ENCODE peak calls at places on chromosomes 11 and 22, in ten cellular contexts. X is psoas muscle, F is heart right ventricle, L is A549, O is endothelial cell, W is uterus, S is AG10803, C is fibroblast of mammary gland, G is GM06990, R is ovary. J is an unnamed sample.

GRCh38 chr22:31628969-31629723 is 32.9 kb downstream of the PISD start:
- DNase-seq in X (no peak), F (no peak), L (no peak), O (no peak), W (no peak), S (no peak), C (no peak), G (no peak), R (no peak), J (no peak)

GRCh38 chr11:17649696-17650600 is 69.4 kb upstream of the MYOD1 start:
- DNase-seq in X (no peak), F (no peak), L (no peak), O (no peak), W (no peak), S (peak; percentile 13), C (peak; percentile 6), G (no peak), R (no peak), J (peak; percentile 12)

GRCh38 chr22:22558972-22559603 is at the start of gene PRAME:
- DNase-seq in X (peak; percentile 64), F (no peak), L (peak; percentile 71), O (peak; percentile 56), W (no peak), S (peak; percentile 12), C (peak; percentile 55), G (peak; percentile 63), R (peak; percentile 38), J (peak; percentile 81)

GRCh38 chr11:67510023-67510345 is 2.0 kb upstream of the CDK2AP2 start:
- DNase-seq in X (no peak), F (no peak), L (no peak), O (no peak), W (no peak), S (no peak), C (no peak), G (no peak), R (no peak), J (no peak)

GRCh38 chr11:90113541-90113940 is 20.9 kb upstream of the NAALAD2 start:
- DNase-seq in X (no peak), F (no peak), L (no peak), O (no peak), W (no peak), S (peak; percentile 0), C (peak; percentile 4), G (no peak), R (no peak), J (no peak)

GRCh38 chr11:64448599-64449380 is 89.8 kb downstream of the RPS6KA4 start:
- DNase-seq in X (peak; percentile 91), F (peak; percentile 78), L (peak; percentile 87), O (peak; percentile 92), W (peak; percentile 77), S (peak; percentile 49), C (peak; percentile 53), G (peak; percentile 62), R (peak; percentile 58), J (peak; percentile 80)

GRCh38 chr11:113675565-113675964 is 30.5 kb downstream of the TMPRSS5 start:
- DNase-seq in X (no peak), F (no peak), L (no peak), O (no peak), W (no peak), S (no peak), C (peak; percentile 44), G (no peak), R (no peak), J (no peak)

GRCh38 chr22:22703715-22704114 is 59.3 kb downstream of the GGTLC2 start:
- DNase-seq in X (no peak), F (no peak), L (peak; percentile 18), O (no peak), W (no peak), S (peak; percentile 24), C (peak; percentile 96), G (no peak), R (no peak), J (no peak)

GRCh38 chr11:45929486-45930030 is 7.1 kb downstream of the LARGE2 start:
- DNase-seq in X (no peak), F (no peak), L (no peak), O (no peak), W (no peak), S (no peak), C (no peak), G (peak; percentile 46), R (no peak), J (no peak)

GRCh38 chr11:74746868-74747267 is 1.8 kb upstream of the RNF169 start:
- DNase-seq in X (no peak), F (no peak), L (no peak), O (no peak), W (no peak), S (no peak), C (no peak), G (no peak), R (no peak), J (no peak)

GRCh38 chr11:132139181-132139580 is 768.8 kb downstream of the NTM start:
- DNase-seq in X (no peak), F (no peak), L (no peak), O (no peak), W (no peak), S (no peak), C (no peak), G (no peak), R (no peak), J (no peak)

GRCh38 chr11:19259487-19260345 is 19.0 kb upstream of the E2F8 start:
- DNase-seq in X (peak; percentile 80), F (peak; percentile 57), L (peak; percentile 40), O (peak; percentile 75), W (peak; percentile 44), S (peak; percentile 57), C (peak; percentile 63), G (peak; percentile 24), R (no peak), J (peak; percentile 68)
- TF ChIP-seq CTCF in X (peak; percentile 94), F (peak; percentile 82), L (peak; percentile 89), O (peak; percentile 93), W (peak; percentile 74), S (peak; percentile 98), C (peak; percentile 98), G (peak; percentile 95), R (peak; percentile 49), J (peak; percentile 91)

DNA sequence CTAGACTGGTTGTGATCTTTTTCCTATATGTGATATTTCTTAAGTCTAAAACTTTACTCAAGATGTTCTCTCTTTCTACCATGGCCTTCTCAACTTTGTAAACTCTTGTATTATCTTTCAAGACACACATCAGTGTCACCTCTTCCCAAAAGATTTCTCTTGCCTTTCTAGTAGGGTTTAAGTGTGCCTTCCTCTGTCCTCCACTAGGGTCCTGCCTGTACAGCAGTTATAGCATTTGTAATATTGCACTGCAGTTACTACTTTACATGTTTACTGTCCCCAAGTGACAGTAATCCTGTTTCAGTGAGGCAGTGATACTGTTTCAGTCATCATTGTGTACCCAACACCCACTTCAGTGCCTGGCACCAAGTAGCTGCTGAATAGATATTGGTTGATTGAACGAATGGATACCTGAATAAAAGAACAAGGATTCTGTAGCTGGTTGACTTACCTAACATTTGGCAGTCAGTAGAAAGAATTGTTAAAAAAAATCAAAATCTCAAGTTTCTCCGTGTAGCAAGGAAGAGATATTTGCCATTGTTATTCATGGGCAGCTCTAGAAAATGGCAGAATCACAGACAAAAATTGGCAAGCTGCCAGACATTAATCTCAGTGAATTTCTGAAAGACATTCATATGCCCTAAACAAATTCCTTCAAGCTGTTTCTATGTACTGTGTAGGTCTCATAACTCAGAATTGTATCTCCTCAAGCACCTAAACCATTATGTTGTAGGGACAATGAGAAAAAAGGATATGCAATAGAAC is 79.4 kb downstream of the RBMXL2 start:
- DNase-seq in X (no peak), F (no peak), L (no peak), O (no peak), W (no peak), S (no peak), C (no peak), G (no peak), R (no peak), J (no peak)
- TF ChIP-seq CTCF in X (no peak), F (no peak), L (no peak), O (peak; percentile 16), W (no peak), S (no peak), C (no peak), G (no peak), R (no peak), J (no peak)

GRCh38 chr11:62496676-62497075 is 49.9 kb downstream of the AHNAK start:
- DNase-seq in X (no peak), F (no peak), L (no peak), O (no peak), W (no peak), S (no peak), C (no peak), G (no peak), R (no peak), J (no peak)

GRCh38 chr11:62500066-62501035 is 46.3 kb downstream of the AHNAK start:
- DNase-seq in X (no peak), F (no peak), L (no peak), O (no peak), W (no peak), S (no peak), C (no peak), G (no peak), R (no peak), J (no peak)

GRCh38 chr11:62494246-62494645 is 52.4 kb downstream of the AHNAK start:
- DNase-seq in X (no peak), F (no peak), L (no peak), O (no peak), W (no peak), S (peak; percentile 81), C (no peak), G (no peak), R (no peak), J (no peak)

GRCh38 chr11:62498492-62499286 is 47.9 kb downstream of the AHNAK start:
- DNase-seq in X (no peak), F (no peak), L (no peak), O (no peak), W (no peak), S (no peak), C (no peak), G (no peak), R (no peak), J (no peak)

GRCh38 chr11:62497132-62497915 is 49.3 kb downstream of the AHNAK start:
- DNase-seq in X (no peak), F (no peak), L (peak; percentile 75), O (no peak), W (no peak), S (peak; percentile 68), C (peak; percentile 72), G (no peak), R (no peak), J (no peak)
- TF ChIP-seq CTCF in X (peak; percentile 57), F (no peak), L (peak; percentile 71), O (peak; percentile 23), W (peak; percentile 5), S (peak; percentile 28), C (peak; percentile 36), G (peak; percentile 19), R (no peak), J (peak; percentile 32)

DNA sequence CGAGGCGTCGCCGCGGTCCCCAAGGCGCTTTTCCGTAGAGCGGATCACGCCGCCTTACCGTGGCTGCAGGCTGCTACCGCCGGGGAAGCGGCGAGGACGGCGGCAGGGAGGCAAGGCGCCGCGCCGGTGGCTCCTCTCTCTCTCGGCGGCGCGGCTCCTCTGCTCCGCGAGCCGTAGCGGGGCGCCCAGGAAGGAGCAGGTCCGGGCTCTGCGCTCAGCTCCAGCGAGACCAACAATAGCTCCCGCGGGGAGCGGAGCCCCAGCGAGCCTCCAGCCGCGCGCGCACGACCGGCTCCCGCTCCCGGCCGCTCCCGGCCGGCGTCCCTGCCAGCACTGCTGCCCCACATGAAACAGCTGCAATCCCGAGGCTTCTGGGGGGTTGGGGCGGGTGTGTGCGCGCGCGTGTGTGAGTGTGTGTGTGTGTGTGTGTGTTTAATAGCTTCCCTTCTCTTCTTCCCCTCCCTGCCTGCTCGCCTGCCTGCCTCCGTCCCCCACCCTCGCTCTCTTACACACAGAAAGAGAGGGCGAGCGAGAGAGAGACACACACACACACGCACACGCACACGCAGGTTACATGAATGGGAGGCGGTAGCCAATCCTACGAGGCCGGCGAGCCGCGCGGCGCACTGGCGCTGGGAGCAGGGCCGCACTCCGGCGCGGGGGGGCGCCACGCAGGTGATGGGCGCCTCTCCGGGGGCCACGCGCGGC is at the start of gene TENM4:
- DNase-seq in X (peak; percentile 76), F (peak; percentile 50), L (no peak), O (peak; percentile 45), W (peak; percentile 73), S (peak; percentile 91), C (peak; percentile 85), G (peak; percentile 52), R (peak; percentile 94), J (peak; percentile 62)
- TF ChIP-seq CTCF in X (peak; percentile 5), F (no peak), L (no peak), O (no peak), W (peak; percentile 18), S (peak; percentile 10), C (no peak), G (peak; percentile 2), R (peak; percentile 57), J (peak; percentile 53)